ENCODE peak calls at places on chromosomes 5 and 9, in seven cellular contexts. L, U, Z, K, F, A and E are unnamed samples.

GRCh38 chr5:132773601-132774355 is 3.3 kb downstream of the SEPTIN8 start:
- DNase-seq in A (no peak), K (no peak), U (no peak), Z (no peak), L (no peak), F (no peak), E (no peak)

GRCh38 chr5:2011481-2012411 is 129.0 kb upstream of the IRX4 start:
- DNase-seq in F (no peak), U (no peak), A (no peak), K (no peak), Z (no peak), L (no peak), E (no peak)

GRCh38 chr9:127778280-127779135 is at the start of gene SH2D3C:
- DNase-seq in Z (peak; percentile 42), F (peak; percentile 30), K (no peak), U (no peak), L (peak; percentile 73), A (no peak), E (no peak)

GRCh38 chr9:91151014-91151740 is 210.5 kb downstream of the AUH start:
- DNase-seq in K (no peak), A (no peak), F (peak; percentile 97), L (no peak), U (no peak), Z (peak; percentile 68), E (peak; percentile 8)

GRCh38 chr9:34502471-34503335 is 20.1 kb downstream of the ENHO start:
- DNase-seq in L (no peak), F (no peak), K (no peak), U (no peak), A (no peak), Z (no peak), E (no peak)

GRCh38 chr5:102286465-102286864 is 9.6 kb downstream of the SLCO4C1 start:
- DNase-seq in Z (no peak), L (no peak), K (no peak), A (no peak), F (no peak), U (no peak), E (no peak)

GRCh38 chr9:87570000-87570834 is 72.5 kb downstream of the DAPK1 start:
- DNase-seq in L (no peak), K (no peak), A (no peak), Z (no peak), F (no peak), U (no peak), E (no peak)

GRCh38 chr9:74953235-74953741 is 576 bp upstream of the C9orf40 start:
- DNase-seq in Z (no peak), U (no peak), K (no peak), A (no peak), F (peak; percentile 2), L (no peak), E (no peak)

GRCh38 chr5:4230905-4231561 is 635.4 kb downstream of the IRX1 start:
- DNase-seq in L (no peak), A (peak; percentile 31), F (no peak), Z (no peak), U (no peak), K (no peak), E (no peak)

GRCh38 chr5:76866503-76866902 is 16.7 kb downstream of the S100Z start:
- DNase-seq in U (no peak), Z (no peak), A (no peak), L (no peak), F (no peak), K (no peak), E (no peak)

GRCh38 chr5:143699121-143699520 is 112.8 kb upstream of the HMHB1 start:
- DNase-seq in K (no peak), Z (no peak), U (no peak), A (no peak), F (no peak), L (no peak), E (no peak)

GRCh38 chr9:123656565-123656964 is 273.4 kb downstream of the DENND1A start:
- DNase-seq in F (no peak), L (no peak), U (no peak), K (peak; percentile 6), A (no peak), Z (no peak), E (no peak)

GRCh38 chr5:42994285-42995151 is 45.6 kb downstream of the ANXA2R start:
- DNase-seq in K (peak; percentile 94), F (peak; percentile 97), Z (peak; percentile 83), A (peak; percentile 96), L (peak; percentile 87), U (peak; percentile 81), E (peak; percentile 79)

GRCh38 chr9:108108802-108109448 is 619.4 kb upstream of the KLF4 start:
- DNase-seq in U (no peak), F (peak; percentile 37), A (no peak), L (no peak), K (no peak), Z (no peak), E (no peak)

GRCh38 chr9:3526903-3527652 is 1.3 kb upstream of the RFX3 start:
- DNase-seq in A (peak; percentile 73), Z (peak; percentile 83), L (peak; percentile 56), F (no peak), K (peak; percentile 11), U (no peak), E (no peak)

GRCh38 chr9:92489209-92489608 is 6.9 kb upstream of the ASPN start:
- DNase-seq in U (no peak), A (no peak), L (no peak), K (no peak), Z (no peak), F (peak; percentile 48), E (no peak)

GRCh38 chr5:154422298-154422697 is 23.5 kb upstream of the SAP30L start:
- DNase-seq in U (no peak), F (no peak), Z (no peak), A (no peak), L (no peak), K (no peak), E (no peak)

GRCh38 chr9:93204470-93205043 is 20.6 kb downstream of the WNK2 start:
- DNase-seq in K (no peak), F (no peak), Z (no peak), L (no peak), A (no peak), U (no peak), E (no peak)

GRCh38 chr9:124347968-124348358 is 67.3 kb downstream of the PSMB7 start:
- DNase-seq in F (no peak), K (no peak), L (peak; percentile 52), U (no peak), Z (no peak), A (no peak), E (no peak)

GRCh38 chr5:17896605-17897004 is 262.3 kb downstream of the TAF11L14 start:
- DNase-seq in F (peak; percentile 46), A (no peak), K (no peak), Z (no peak), U (no peak), L (no peak), E (peak; percentile 55)

GRCh38 chr5:13662646-13663045 is 281.8 kb downstream of the DNAH5 start:
- DNase-seq in F (no peak), Z (no peak), A (no peak), U (no peak), L (no peak), K (no peak), E (no peak)

GRCh38 chr5:16486679-16487078 is 21.1 kb upstream of the ZNF622 start:
- DNase-seq in Z (no peak), U (no peak), A (no peak), L (no peak), F (no peak), K (no peak), E (no peak)
- H3K27ac ChIP-seq in Z (no peak overlapping the region), U (no peak overlapping the region), A (no peak overlapping the region), L (no peak overlapping the region), F (no peak overlapping the region), K (no peak overlapping the region), E (no peak overlapping the region)

DNA sequence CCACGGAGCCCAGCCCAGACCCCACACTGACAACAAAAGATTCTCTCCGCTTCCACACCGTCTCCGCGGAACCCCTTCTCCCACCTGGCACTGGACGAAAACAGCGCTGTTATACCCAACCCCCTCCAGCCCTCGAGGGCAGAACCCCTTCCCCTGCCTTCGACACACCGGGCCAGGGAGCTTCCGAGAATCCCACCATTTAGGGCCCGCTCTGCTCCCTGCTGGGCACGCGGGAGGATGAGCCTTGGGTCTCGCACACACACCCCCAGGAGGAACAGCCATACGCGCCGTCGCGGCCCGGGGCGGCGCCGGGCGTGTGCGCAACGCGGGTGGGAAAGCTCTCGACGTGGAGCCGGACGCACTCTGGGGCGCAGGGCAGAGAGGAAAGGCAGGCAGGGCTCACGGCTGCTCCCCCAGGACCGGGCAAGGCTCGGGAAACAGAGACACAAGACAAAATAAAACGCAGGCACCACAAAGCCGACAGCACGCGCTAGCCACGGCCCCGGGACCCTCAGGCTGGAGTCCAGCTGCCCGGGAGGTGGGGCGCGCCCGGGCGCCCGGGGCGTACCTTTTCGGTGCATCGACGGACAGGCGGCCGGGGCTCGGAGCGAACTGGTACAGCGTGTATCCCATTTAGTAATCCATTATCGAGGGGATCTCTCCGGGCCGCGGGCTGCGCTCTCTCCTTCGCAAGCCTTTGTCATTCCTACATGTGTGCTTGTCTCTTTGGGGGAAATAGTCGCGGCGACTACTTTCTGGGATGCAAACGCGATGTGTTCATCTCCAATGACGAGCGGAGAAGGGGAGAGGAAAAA is 799 bp downstream of the SEMA6A start:
- DNase-seq in U (no peak), F (peak; percentile 40), L (peak; percentile 63), Z (no peak), K (peak; percentile 34), A (no peak), E (no peak)
- H3K27ac ChIP-seq in U (no peak overlapping the region), F (no peak overlapping the region), L (peak overlapping the region; percentile 61), Z (no peak overlapping the region), K (peak overlapping the region; percentile 43), A (peak overlapping the region; percentile 95), E (no peak overlapping the region)

GRCh38 chr5:107566537-107566875 is 104.2 kb downstream of the EFNA5 start:
- DNase-seq in K (no peak), U (no peak), F (no peak), Z (no peak), L (no peak), A (no peak), E (no peak)
- H3K27ac ChIP-seq in K (no peak overlapping the region), U (no peak overlapping the region), F (no peak overlapping the region), Z (no peak overlapping the region), L (no peak overlapping the region), A (peak overlapping the region; percentile 33), E (no peak overlapping the region)

GRCh38 chr9:38286357-38286756 is 106.1 kb upstream of the ALDH1B1 start:
- DNase-seq in K (no peak), Z (no peak), U (no peak), F (no peak), A (peak; percentile 32), L (no peak), E (no peak)

GRCh38 chr9:38284039-38284767 is 108.3 kb upstream of the ALDH1B1 start:
- DNase-seq in F (no peak), Z (no peak), A (no peak), L (no peak), K (no peak), U (no peak), E (no peak)

GRCh38 chr9:38287420-38287985 is 105.0 kb upstream of the ALDH1B1 start:
- DNase-seq in K (no peak), A (no peak), L (no peak), Z (no peak), F (no peak), U (no peak), E (no peak)

GRCh38 chr9:38284768-38285080 is 107.8 kb upstream of the ALDH1B1 start:
- DNase-seq in L (no peak), A (peak; percentile 63), Z (no peak), K (no peak), F (no peak), U (no peak), E (no peak)

DNA sequence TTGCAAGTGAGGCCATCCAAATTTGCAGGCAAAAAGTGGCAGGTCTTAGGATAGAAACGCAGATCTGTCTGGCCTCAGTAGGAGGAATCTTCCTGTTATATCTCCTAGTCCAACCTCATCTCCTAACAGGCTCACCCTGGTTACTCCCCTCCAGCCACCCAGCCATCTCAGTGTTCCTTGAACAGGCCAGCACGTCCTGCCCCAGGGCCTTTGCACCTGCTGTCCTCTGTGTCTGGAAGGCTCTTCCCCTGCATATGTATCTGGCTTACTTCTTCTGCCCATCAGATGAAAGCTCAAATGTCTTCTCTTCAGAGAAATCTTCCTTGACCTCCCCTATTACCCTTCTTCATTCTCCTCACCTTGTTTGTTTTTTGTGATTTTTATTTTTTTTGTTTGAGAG is 107.3 kb upstream of the ALDH1B1 start:
- DNase-seq in L (no peak), K (no peak), F (no peak), Z (no peak), A (no peak), U (no peak), E (no peak)
- H3K27ac ChIP-seq in L (no peak overlapping the region), K (no peak overlapping the region), F (no peak overlapping the region), Z (no peak overlapping the region), A (no peak overlapping the region), U (no peak overlapping the region), E (no peak overlapping the region)